ENCODE peak calls at places on chromosomes 3 and 15, in five cellular contexts. N is RWPE1, Y is A673, P is endothelial cell of umbilical vein, F is tibial nerve. R is an unnamed sample.

GRCh38 chr15:62719316-62719715 is 323.2 kb upstream of the TPM1 start:
- DNase-seq in N (no peak), Y (no peak), P (no peak), F (no peak), R (no peak)

GRCh38 chr3:113649169-113649833 is 47.1 kb downstream of the USF3 start:
- DNase-seq in N (no peak), Y (no peak), P (no peak), F (no peak), R (no peak)

GRCh38 chr15:40002295-40002694 is 36.7 kb downstream of the SRP14 start:
- DNase-seq in N (peak; percentile 54), Y (no peak), P (no peak), F (no peak), R (no peak)

GRCh38 chr15:29936353-29937049 is 114.2 kb upstream of the TJP1 start:
- DNase-seq in N (peak; percentile 75), Y (no peak), P (no peak), F (no peak), R (no peak)

GRCh38 chr15:90286678-90287077 is 21.2 kb downstream of the NGRN start:
- DNase-seq in N (peak; percentile 53), Y (peak; percentile 62), P (peak; percentile 62), F (no peak), R (no peak)

GRCh38 chr3:186790261-186790981 is 7.0 kb downstream of the EIF4A2 start:
- DNase-seq in N (no peak), Y (peak; percentile 49), P (peak; percentile 50), F (no peak), R (no peak)

GRCh38 chr3:171348121-171348520 is 112.1 kb downstream of the TNIK start:
- DNase-seq in N (no peak), Y (peak; percentile 86), P (no peak), F (no peak), R (no peak)

GRCh38 chr3:197912770-197913476 is 37.1 kb upstream of the RPL35A start:
- DNase-seq in N (no peak), Y (no peak), P (no peak), F (no peak), R (peak; percentile 67)

GRCh38 chr3:78963771-78964170 is 804.0 kb downstream of the ROBO1 start:
- DNase-seq in N (no peak), Y (no peak), P (no peak), F (no peak), R (no peak)

GRCh38 chr3:5035113-5035512 is 55.9 kb downstream of the BHLHE40 start:
- DNase-seq in N (no peak), Y (no peak), P (no peak), F (no peak), R (no peak)

GRCh38 chr3:66761093-66761780 is 236.9 kb upstream of the KBTBD8 start:
- DNase-seq in N (no peak), Y (peak; percentile 64), P (no peak), F (no peak), R (no peak)

GRCh38 chr3:13612829-13613228 is 63.9 kb downstream of the FBLN2 start:
- DNase-seq in N (no peak), Y (no peak), P (no peak), F (peak; percentile 65), R (no peak)

GRCh38 chr3:156416846-156417581 is 137.9 kb downstream of the SSR3 start:
- DNase-seq in N (no peak), Y (no peak), P (no peak), F (no peak), R (no peak)

GRCh38 chr15:45393851-45394250 is 15.5 kb upstream of the GATM start:
- DNase-seq in N (no peak), Y (no peak), P (no peak), F (no peak), R (no peak)

GRCh38 chr15:65558336-65558735 is 28.1 kb downstream of the HACD3 start:
- DNase-seq in N (no peak), Y (no peak), P (no peak), F (no peak), R (no peak)

GRCh38 chr15:67796196-67796699 is 29.1 kb upstream of the SKOR1 start:
- DNase-seq in N (no peak), Y (no peak), P (peak; percentile 45), F (no peak), R (no peak)

GRCh38 chr3:146390006-146390772 is 79.2 kb downstream of the PLSCR2 start:
- DNase-seq in N (no peak), Y (no peak), P (peak; percentile 3), F (no peak), R (no peak)

GRCh38 chr3:104460477-104461406 is 906.0 kb upstream of the ALCAM start:
- DNase-seq in N (peak; percentile 1), Y (peak; percentile 62), P (peak; percentile 34), F (peak; percentile 8), R (no peak)
- TF ChIP-seq CTCF in N (no peak), Y (peak; percentile 61), P (no peak), F (peak; percentile 36), R (no peak)

GRCh38 chr3:39273119-39273518 is 6.7 kb downstream of the CX3CR1 start:
- DNase-seq in N (no peak), Y (peak; percentile 11), P (no peak), F (no peak), R (no peak)
- TF ChIP-seq CTCF in N (no peak), Y (peak; percentile 34), P (peak; percentile 15), F (no peak), R (no peak)

GRCh38 chr15:101772921-101773320 is 30.4 kb upstream of the OR4F6 start:
- DNase-seq in N (no peak), Y (no peak), P (no peak), F (no peak), R (no peak)

GRCh38 chr15:101775136-101775535 is 28.2 kb upstream of the OR4F6 start:
- DNase-seq in N (no peak), Y (no peak), P (no peak), F (no peak), R (no peak)

GRCh38 chr15:101773496-101774100 is 29.7 kb upstream of the OR4F6 start:
- DNase-seq in N (no peak), Y (no peak), P (no peak), F (no peak), R (no peak)
- TF ChIP-seq CTCF in N (no peak), Y (peak; percentile 51), P (no peak), F (no peak), R (no peak)

GRCh38 chr3:185069023-185069422 is 83.8 kb downstream of the C3orf70 start:
- DNase-seq in N (no peak), Y (no peak), P (no peak), F (no peak), R (no peak)

GRCh38 chr3:185070491-185071335 is 82.1 kb downstream of the C3orf70 start:
- DNase-seq in N (no peak), Y (peak; percentile 12), P (peak; percentile 18), F (no peak), R (no peak)

GRCh38 chr3:185071401-185071800 is 81.5 kb downstream of the C3orf70 start:
- DNase-seq in N (no peak), Y (no peak), P (no peak), F (no peak), R (no peak)

GRCh38 chr3:185067173-185067572 is 85.7 kb downstream of the C3orf70 start:
- DNase-seq in N (no peak), Y (no peak), P (no peak), F (no peak), R (no peak)

DNA sequence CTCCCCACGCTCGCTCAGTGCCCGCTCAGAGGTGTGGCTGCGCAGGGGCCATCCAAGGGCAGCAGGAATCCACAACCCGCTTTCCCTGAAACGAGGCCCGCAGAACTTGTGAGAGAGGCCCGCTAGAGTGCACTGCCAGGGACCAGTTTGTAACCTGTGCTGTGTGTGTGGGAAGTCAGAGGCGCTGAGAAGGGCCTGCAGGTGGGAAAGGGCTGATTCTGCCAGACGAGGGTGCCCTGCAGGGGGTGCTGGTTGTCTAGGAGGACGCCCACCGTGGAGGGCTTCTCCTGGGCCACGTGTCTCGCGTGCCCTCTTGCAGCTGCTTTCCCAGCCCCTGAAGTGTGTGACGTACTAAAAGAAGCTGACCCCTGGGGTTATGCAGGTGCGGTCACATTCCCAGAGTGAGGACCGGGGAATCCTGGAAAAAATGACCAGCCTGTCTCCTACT is 83.3 kb downstream of the C3orf70 start:
- DNase-seq in N (no peak), Y (no peak), P (no peak), F (no peak), R (no peak)
- TF ChIP-seq CTCF in N (no peak), Y (peak; percentile 29), P (no peak), F (no peak), R (no peak)

GRCh38 chr3:81995334-81995733 is 233.9 kb upstream of the GBE1 start:
- DNase-seq in N (no peak), Y (no peak), P (no peak), F (no peak), R (no peak)
- TF ChIP-seq CTCF in N (no peak), Y (no peak), P (no peak), F (no peak), R (no peak)

GRCh38 chr3:177358085-177358967 is 161.0 kb upstream of the TBL1XR1 start:
- DNase-seq in N (peak; percentile 59), Y (peak; percentile 54), P (peak; percentile 91), F (peak; percentile 53), R (peak; percentile 50)

GRCh38 chr3:177357352-177358084 is 160.2 kb upstream of the TBL1XR1 start:
- DNase-seq in N (peak; percentile 94), Y (peak; percentile 88), P (peak; percentile 97), F (no peak), R (no peak)

GRCh38 chr3:177358968-177359600 is 161.8 kb upstream of the TBL1XR1 start:
- DNase-seq in N (peak; percentile 48), Y (peak; percentile 40), P (peak; percentile 55), F (peak; percentile 17), R (peak; percentile 62)

GRCh38 chr3:177361042-177361938 is 164.0 kb upstream of the TBL1XR1 start:
- DNase-seq in N (no peak), Y (no peak), P (no peak), F (no peak), R (no peak)

GRCh38 chr3:177359601-177360357 is 162.5 kb upstream of the TBL1XR1 start:
- DNase-seq in N (peak; percentile 98), Y (peak; percentile 99), P (peak; percentile 98), F (peak; percentile 97), R (peak; percentile 98)
- TF ChIP-seq CTCF in N (no peak), Y (peak; percentile 15), P (no peak), F (no peak), R (no peak)

GRCh38 chr3:111072016-111072891 is 638 bp downstream of the NECTIN3 start:
- DNase-seq in N (peak; percentile 18), Y (peak; percentile 46), P (peak; percentile 37), F (peak; percentile 11), R (peak; percentile 59)
- TF ChIP-seq CTCF in N (no peak), Y (no peak), P (no peak), F (no peak), R (no peak)

R was measured in ovary.